ENCODE peak calls at places on chromosomes 11 and 22, in eight cellular contexts. J is fibroblast of lung, B is mammary epithelial cell, P is esophagus squamous epithelium, V is body of pancreas, G is IMR-90, W is AG04450, K is cardiac muscle cell. Z is an unnamed sample.
A peak's percentile ranks its signal among the peaks of the same experiment; 100 is the strongest.

GRCh38 chr22:22210375-22210774 is 34.2 kb upstream of the VPREB1 start:
- DNase-seq in J (peak; percentile 89), B (peak; percentile 88), P (no peak), V (no peak), G (peak; percentile 85), W (peak; percentile 20), K (no peak), Z (no peak)

GRCh38 chr11:48170176-48170839 is 46.3 kb upstream of the OR4B1 start:
- DNase-seq in J (peak; percentile 47), B (no peak), P (no peak), V (no peak), G (peak; percentile 35), W (no peak), K (no peak), Z (no peak)

GRCh38 chr11:18836415-18836814 is 44.8 kb upstream of the PTPN5 start:
- DNase-seq in J (no peak), B (no peak), P (no peak), V (no peak), G (no peak), W (no peak), K (peak; percentile 77), Z (no peak)

GRCh38 chr22:49368976-49369725 is 458.5 kb downstream of the BRD1 start:
- DNase-seq in J (no peak), B (no peak), P (no peak), V (no peak), G (no peak), W (no peak), K (no peak), Z (no peak)

GRCh38 chr11:110373061-110373702 is 56.6 kb upstream of the FDX1 start:
- DNase-seq in J (peak; percentile 36), B (peak; percentile 28), P (no peak), V (no peak), G (peak; percentile 60), W (no peak), K (no peak), Z (no peak)

GRCh38 chr11:2982214-2982613 is 9.9 kb downstream of the NAP1L4 start:
- DNase-seq in J (no peak), B (no peak), P (no peak), V (no peak), G (no peak), W (no peak), K (no peak), Z (no peak)

GRCh38 chr22:37456351-37456750 is 29.1 kb upstream of the ELFN2 start:
- DNase-seq in J (no peak), B (no peak), P (no peak), V (no peak), G (no peak), W (no peak), K (no peak), Z (no peak)

GRCh38 chr11:5288108-5288911 is 13.4 kb downstream of the OR51B4 start:
- DNase-seq in J (peak; percentile 39), B (peak; percentile 28), P (no peak), V (no peak), G (peak; percentile 80), W (peak; percentile 41), K (no peak), Z (no peak)

GRCh38 chr11:14183973-14184372 is 175.0 kb downstream of the RRAS2 start:
- DNase-seq in J (no peak), B (no peak), P (no peak), V (no peak), G (no peak), W (no peak), K (no peak), Z (no peak)

GRCh38 chr11:60916669-60917206 is 2.8 kb downstream of the TMEM109 start:
- DNase-seq in J (no peak), B (no peak), P (no peak), V (no peak), G (no peak), W (no peak), K (no peak), Z (no peak)

GRCh38 chr11:64611961-64612646 is 21.1 kb downstream of the SLC22A12 start:
- DNase-seq in J (no peak), B (peak; percentile 5), P (no peak), V (no peak), G (no peak), W (no peak), K (no peak), Z (no peak)
- H3K4me3 ChIP-seq in J (no peak overlapping the region), B (no peak overlapping the region), P (no peak overlapping the region), V (no peak overlapping the region), G (no peak overlapping the region), W (no peak overlapping the region), K (no peak overlapping the region), Z (no peak overlapping the region)

GRCh38 chr22:39243443-39244072 is 1.2 kb downstream of the PDGFB start:
- DNase-seq in J (no peak), B (peak; percentile 56), P (no peak), V (peak; percentile 61), G (no peak), W (no peak), K (no peak), Z (no peak)
- H3K27ac ChIP-seq in J (no peak overlapping the region), B (peak overlapping the region; percentile 39), P (peak overlapping the region; percentile 88), V (peak overlapping the region; percentile 76), G (no peak overlapping the region), W (no peak overlapping the region), K (no peak overlapping the region), Z (no peak overlapping the region)

GRCh38 chr11:65611028-65611757 is 2.8 kb downstream of the MAP3K11 start:
- DNase-seq in J (no peak), B (no peak), P (no peak), V (peak; percentile 49), G (no peak), W (no peak), K (no peak), Z (no peak)

GRCh38 chr11:65611758-65612603 is 2.0 kb downstream of the MAP3K11 start:
- DNase-seq in J (peak; percentile 27), B (no peak), P (no peak), V (no peak), G (peak; percentile 26), W (no peak), K (no peak), Z (no peak)

GRCh38 chr11:65613091-65613928 is 711 bp downstream of the MAP3K11 start:
- DNase-seq in J (no peak), B (peak; percentile 9), P (no peak), V (peak; percentile 50), G (no peak), W (no peak), K (peak; percentile 28), Z (no peak)

GRCh38 chr11:65615229-65615949 is at the start of gene PCNX3:
- DNase-seq in J (peak; percentile 100), B (peak; percentile 100), P (peak; percentile 99), V (peak; percentile 100), G (peak; percentile 100), W (peak; percentile 100), K (peak; percentile 100), Z (peak; percentile 100)

DNA sequence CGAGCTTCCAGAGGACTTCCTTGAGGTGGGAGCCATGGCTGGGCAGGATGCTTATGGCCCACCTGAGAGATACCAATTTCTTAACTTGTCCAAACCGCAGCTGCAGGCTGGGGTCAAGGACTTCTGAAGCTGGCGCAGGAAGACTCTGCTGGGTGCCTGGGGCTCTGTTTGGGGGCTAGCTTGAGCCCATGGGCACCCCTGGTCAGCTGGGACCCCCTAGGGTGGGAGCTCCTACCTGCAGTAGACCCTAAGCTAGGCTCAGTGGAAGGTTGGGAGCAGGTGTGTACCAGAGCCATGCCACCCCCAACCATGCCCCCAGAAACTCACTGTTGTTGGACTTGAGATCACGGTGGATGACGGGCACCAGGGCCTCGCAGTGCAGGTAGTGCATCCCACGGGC is 1.3 kb downstream of the MAP3K11 start:
- DNase-seq in J (no peak), B (no peak), P (no peak), V (no peak), G (no peak), W (no peak), K (no peak), Z (no peak)
- H3K4me3 ChIP-seq in J (peak overlapping the region; percentile 28), B (peak overlapping the region; percentile 69), P (peak overlapping the region; percentile 99), V (no peak overlapping the region), G (no peak overlapping the region), W (peak overlapping the region; percentile 93), K (no peak overlapping the region), Z (no peak overlapping the region)

DNA sequence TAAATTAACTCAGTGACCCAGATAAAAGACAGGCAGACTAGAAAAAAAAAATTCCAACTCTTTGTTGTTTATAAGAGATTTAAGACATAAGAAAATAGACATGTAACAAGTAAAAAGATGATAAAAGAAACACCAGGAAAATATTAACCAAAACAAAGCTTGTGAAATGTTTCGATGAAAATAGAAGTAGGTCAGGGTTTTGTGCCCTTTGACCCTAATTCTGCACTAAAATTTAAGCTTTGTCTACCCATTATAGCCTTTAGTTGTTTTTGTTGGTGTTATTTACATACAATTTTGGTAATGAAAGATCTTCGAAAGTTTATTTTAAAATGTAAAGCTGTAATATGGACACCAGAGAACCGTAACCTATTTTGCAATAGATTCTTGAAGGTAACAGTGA is 75.7 kb downstream of the LRRC4C start:
- DNase-seq in J (no peak), B (no peak), P (no peak), V (no peak), G (no peak), W (no peak), K (no peak), Z (no peak)
- H3K27ac ChIP-seq in J (no peak overlapping the region), B (no peak overlapping the region), P (no peak overlapping the region), V (no peak overlapping the region), G (no peak overlapping the region), W (no peak overlapping the region), K (no peak overlapping the region), Z (no peak overlapping the region)

GRCh38 chr11:64000026-64000739 is 13.9 kb downstream of the OTUB1 start:
- DNase-seq in J (peak; percentile 61), B (peak; percentile 35), P (no peak), V (peak; percentile 53), G (peak; percentile 59), W (no peak), K (peak; percentile 87), Z (peak; percentile 54)
- H3K4me3 ChIP-seq in J (no peak overlapping the region), B (no peak overlapping the region), P (peak overlapping the region; percentile 64), V (no peak overlapping the region), G (no peak overlapping the region), W (peak overlapping the region; percentile 32), K (peak overlapping the region; percentile 13), Z (no peak overlapping the region)

GRCh38 chr11:27339940-27340339 is 23.1 kb downstream of the CCDC34 start:
- DNase-seq in J (no peak), B (no peak), P (no peak), V (no peak), G (no peak), W (no peak), K (peak; percentile 91), Z (no peak)
- H3K27ac ChIP-seq in J (no peak overlapping the region), B (no peak overlapping the region), P (no peak overlapping the region), V (no peak overlapping the region), G (no peak overlapping the region), W (no peak overlapping the region), K (peak overlapping the region; percentile 72), Z (no peak overlapping the region)

DNA sequence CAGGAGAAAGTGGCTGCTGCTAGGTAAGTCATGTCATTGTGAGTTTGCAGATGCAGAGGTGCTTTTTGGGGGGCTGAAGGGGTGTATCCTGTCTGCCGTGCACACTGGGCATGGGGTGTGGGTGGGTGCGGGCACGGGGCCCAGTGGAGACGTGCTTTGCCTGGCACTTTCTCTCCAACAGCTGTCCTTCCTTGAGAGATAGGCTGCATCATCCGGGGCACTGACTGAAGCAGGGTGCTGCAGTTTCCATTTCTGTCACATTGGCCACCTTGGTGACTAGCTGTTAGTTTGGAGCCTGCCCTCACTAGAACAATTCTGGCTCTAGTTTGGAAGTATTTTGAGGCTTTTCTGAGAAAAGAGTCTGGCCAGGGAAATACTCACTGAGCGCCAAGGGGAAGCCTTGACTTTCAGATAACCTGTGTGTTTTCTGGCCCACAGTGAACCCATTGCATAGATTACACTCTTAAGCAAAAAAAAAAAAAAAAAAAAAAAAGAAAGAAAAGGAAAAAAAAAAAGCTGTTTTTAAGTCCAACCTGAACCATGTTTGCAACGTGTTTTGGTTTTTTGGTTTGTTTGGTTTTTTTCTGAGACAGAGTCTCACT is 219.2 kb downstream of the NAV2 start:
- DNase-seq in J (no peak), B (no peak), P (no peak), V (no peak), G (no peak), W (no peak), K (no peak), Z (no peak)
- H3K4me3 ChIP-seq in J (no peak overlapping the region), B (no peak overlapping the region), P (no peak overlapping the region), V (no peak overlapping the region), G (no peak overlapping the region), W (no peak overlapping the region), K (no peak overlapping the region), Z (no peak overlapping the region)

Z was measured in WERI-Rb-1.